ENCODE peak calls at places on chromosomes 6 and 20, in seven cellular contexts. Q is Peyer's patch, I is neural progenitor cell, N is adrenal gland, O is tibial artery, U is prostate gland, A is tibial nerve. P is an unnamed sample. For H3K4me1, the result is how much of the 10 kb centered on the place peaks cover.

GRCh38 chr6:89836637-89837222 is 7.0 kb downstream of the CASP8AP2 start:
- DNase-seq in Q (peak), U (no peak), N (no peak), A (no peak), O (no peak), I (no peak), P (no peak)

GRCh38 chr20:10047427-10047826 is 12.6 kb downstream of the ANKEF1 start:
- DNase-seq in U (no peak), I (peak), O (no peak), Q (no peak), N (no peak), A (no peak), P (no peak)

GRCh38 chr6:35176625-35177024 is 35.5 kb upstream of the TCP11 start:
- DNase-seq in O (no peak), Q (no peak), A (no peak), I (no peak), U (no peak), N (no peak), P (no peak)

GRCh38 chr20:51388227-51388626 is 154.3 kb downstream of the NFATC2 start:
- DNase-seq in N (no peak), U (no peak), Q (no peak), A (no peak), O (no peak), I (no peak), P (peak)

GRCh38 chr6:134240664-134241431 is 77.1 kb downstream of the SGK1 start:
- DNase-seq in U (peak), Q (peak), N (peak), I (no peak), O (peak), A (peak), P (peak)

GRCh38 chr6:74873911-74874310 is 331.9 kb downstream of the COL12A1 start:
- DNase-seq in Q (no peak), U (no peak), N (no peak), O (no peak), A (no peak), I (no peak), P (no peak)

GRCh38 chr6:30814137-30815084 is 69.9 kb upstream of the DDR1 start:
- DNase-seq in O (peak), A (no peak), Q (peak), N (peak), I (no peak), U (no peak), P (peak)

GRCh38 chr6:71228461-71229041 is 60.1 kb upstream of the OGFRL1 start:
- DNase-seq in U (no peak), A (no peak), O (no peak), I (no peak), N (no peak), Q (no peak), P (peak)

GRCh38 chr6:47729019-47729418 is 30.6 kb downstream of the ADGRF4 start:
- DNase-seq in O (no peak), Q (no peak), N (no peak), I (no peak), U (no peak), A (no peak), P (peak)

GRCh38 chr6:90068264-90068663 is 174.0 kb downstream of the GJA10 start:
- DNase-seq in A (no peak), Q (no peak), U (no peak), I (no peak), N (no peak), O (no peak), P (no peak)

GRCh38 chr6:27126815-27127537 is 120.5 kb upstream of the PRSS16 start:
- DNase-seq in N (peak), A (peak), I (peak), O (peak), U (peak), Q (peak), P (peak)

GRCh38 chr20:7031222-7031621 is 263.7 kb downstream of the BMP2 start:
- DNase-seq in A (no peak), N (no peak), I (peak), Q (no peak), U (no peak), O (no peak), P (no peak)

GRCh38 chr20:18849131-18849530 is 35.5 kb downstream of the SCP2D1 start:
- DNase-seq in N (no peak), U (no peak), O (no peak), Q (no peak), I (peak), A (no peak), P (no peak)

GRCh38 chr6:146984251-146984924 is 219.8 kb upstream of the STXBP5 start:
- DNase-seq in I (no peak), A (no peak), N (no peak), Q (no peak), U (no peak), O (no peak), P (no peak)

GRCh38 chr6:148082721-148083120 is 259.9 kb upstream of the SASH1 start:
- DNase-seq in I (no peak), O (no peak), U (no peak), Q (no peak), A (no peak), N (no peak), P (no peak)

GRCh38 chr20:59805786-59806577 is 127.5 kb downstream of the SYCP2 start:
- DNase-seq in U (no peak), O (no peak), Q (no peak), A (peak), N (peak), I (no peak), P (no peak)

GRCh38 chr20:20549699-20550098 is 162.7 kb downstream of the RALGAPA2 start:
- DNase-seq in U (no peak), Q (no peak), N (no peak), O (no peak), A (no peak), I (no peak), P (peak)

GRCh38 chr6:144007779-144008500 is at the start of gene PLAGL1:
- DNase-seq in N (peak), I (peak), Q (peak), A (peak), O (peak), U (peak), P (peak)

GRCh38 chr20:45611054-45611453 is 18.5 kb upstream of the WFDC10A start:
- DNase-seq in A (no peak), N (no peak), O (no peak), Q (no peak), U (no peak), I (no peak), P (peak)

GRCh38 chr6:159077123-159077522 is 32.3 kb upstream of the TAGAP start:
- DNase-seq in N (peak), A (no peak), O (no peak), U (no peak), I (no peak), Q (no peak), P (no peak)

GRCh38 chr6:163408352-163408991 is 6.0 kb upstream of the QKI start:
- DNase-seq in O (no peak), Q (no peak), A (no peak), N (no peak), U (no peak), I (no peak), P (no peak)

GRCh38 chr6:67663105-67663895 is 971.8 kb upstream of the ADGRB3 start:
- DNase-seq in I (no peak), Q (no peak), N (no peak), U (no peak), O (no peak), A (no peak), P (no peak)

GRCh38 chr20:59010995-59011873 is 4.2 kb upstream of the CTSZ start:
- DNase-seq in I (peak), N (peak), A (no peak), U (peak), O (peak), Q (peak), P (peak)

GRCh38 chr20:25000268-25000801 is 7.8 kb upstream of the APMAP start:
- DNase-seq in U (peak), Q (peak), I (no peak), N (peak), O (peak), A (peak), P (peak)

GRCh38 chr20:36988494-36988966 is 37.0 kb upstream of the SAMHD1 start:
- DNase-seq in O (no peak), N (no peak), A (no peak), Q (no peak), U (no peak), I (no peak), P (peak)

GRCh38 chr6:17469006-17469972 is 75.9 kb downstream of the CAP2 start:
- DNase-seq in Q (no peak), I (no peak), U (no peak), N (no peak), A (no peak), O (no peak), P (no peak)

GRCh38 chr6:105628156-105628860 is 225.4 kb upstream of the PREP start:
- DNase-seq in O (no peak), U (no peak), N (no peak), Q (no peak), I (no peak), A (no peak), P (no peak)

GRCh38 chr6:88402909-88403308 is 236.8 kb upstream of the CNR1 start:
- DNase-seq in U (no peak), I (no peak), N (no peak), O (no peak), Q (no peak), A (no peak), P (no peak)

GRCh38 chr6:20404641-20405032 is 3.0 kb downstream of the E2F3 start:
- DNase-seq in U (no peak), O (no peak), I (peak), N (peak), Q (peak), A (no peak), P (peak)

GRCh38 chr20:41140226-41141133 is 3.1 kb downstream of the PLCG1 start:
- DNase-seq in A (no peak), Q (no peak), I (no peak), U (no peak), O (no peak), N (no peak), P (no peak)

GRCh38 chr20:19137641-19138040 is 74.8 kb upstream of the SLC24A3 start:
- DNase-seq in I (no peak), O (no peak), N (no peak), U (no peak), Q (no peak), A (no peak), P (no peak)

GRCh38 chr20:61558726-61559125 is 306.7 kb downstream of the CDH4 start:
- DNase-seq in N (no peak), U (no peak), A (no peak), Q (no peak), O (no peak), I (peak), P (peak)

GRCh38 chr20:40265872-40266533 is 423.0 kb downstream of the MAFB start:
- DNase-seq in O (no peak), U (peak), Q (peak), N (peak), I (peak), A (no peak), P (no peak)

GRCh38 chr6:44629636-44630035 is 242.1 kb downstream of the CDC5L start:
- DNase-seq in A (no peak), N (no peak), Q (no peak), O (no peak), I (no peak), U (no peak), P (no peak)

DNA sequence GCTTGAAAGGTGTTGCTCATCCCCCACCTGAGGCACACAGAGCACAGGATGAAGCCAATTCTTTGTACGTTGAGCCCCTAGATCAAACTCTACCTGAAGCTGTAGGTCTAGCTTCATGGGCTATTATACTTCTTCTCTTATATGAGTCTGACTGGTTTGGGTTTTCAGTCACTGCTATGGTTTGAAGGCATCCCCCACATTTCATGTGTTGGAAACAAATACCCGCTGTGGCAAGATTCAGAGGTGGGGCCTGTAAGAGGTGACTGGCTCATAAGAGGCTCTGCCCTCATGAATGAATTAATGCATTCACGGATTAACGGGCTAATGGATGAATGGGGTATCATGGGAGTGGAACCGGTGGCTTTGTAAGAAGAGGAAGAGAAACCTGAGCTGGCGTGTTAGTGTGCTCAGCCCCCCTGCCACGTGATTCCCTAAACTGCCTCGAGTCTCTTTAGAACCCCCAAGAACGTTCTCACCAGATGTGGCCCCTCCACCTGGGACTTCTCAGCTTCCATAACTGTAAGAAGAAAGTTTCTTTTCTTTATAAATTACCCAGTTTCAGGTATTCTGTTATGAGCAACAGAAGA is 39.2 kb downstream of the PREX1 start:
- DNase-seq in O (no peak), U (no peak), I (no peak), N (no peak), A (no peak), Q (peak), P (no peak)
- H3K27ac ChIP-seq in O (no peak), U (peak), I (no peak), N (no peak), A (peak), Q (peak), P (no peak)

DNA sequence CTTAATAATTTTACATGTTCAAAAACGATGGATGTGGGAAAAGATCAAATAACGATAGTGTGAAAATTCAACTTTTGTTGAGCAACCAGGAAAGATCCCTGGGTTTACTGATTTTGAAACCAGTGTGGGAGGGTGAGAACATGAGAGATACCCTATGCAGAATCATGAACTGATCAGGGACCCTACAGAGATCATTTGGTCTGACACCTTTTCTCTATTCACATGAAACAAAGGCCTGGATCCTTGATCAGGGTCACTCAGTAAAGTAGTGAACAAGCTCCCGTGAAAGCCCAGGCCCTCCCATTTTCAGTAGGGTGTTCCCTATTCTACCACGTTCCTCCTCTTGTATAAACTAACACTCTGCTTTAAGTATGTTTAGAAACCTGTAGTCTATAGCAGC is 60.5 kb upstream of the DUSP22 start:
- DNase-seq in A (no peak), O (no peak), U (no peak), N (no peak), I (no peak), Q (no peak), P (no peak)
- H3K4me1 ChIP-seq in A (under half), O (under half), U (under half), N (under half), I (under half), Q (under half), P (under half)

DNA sequence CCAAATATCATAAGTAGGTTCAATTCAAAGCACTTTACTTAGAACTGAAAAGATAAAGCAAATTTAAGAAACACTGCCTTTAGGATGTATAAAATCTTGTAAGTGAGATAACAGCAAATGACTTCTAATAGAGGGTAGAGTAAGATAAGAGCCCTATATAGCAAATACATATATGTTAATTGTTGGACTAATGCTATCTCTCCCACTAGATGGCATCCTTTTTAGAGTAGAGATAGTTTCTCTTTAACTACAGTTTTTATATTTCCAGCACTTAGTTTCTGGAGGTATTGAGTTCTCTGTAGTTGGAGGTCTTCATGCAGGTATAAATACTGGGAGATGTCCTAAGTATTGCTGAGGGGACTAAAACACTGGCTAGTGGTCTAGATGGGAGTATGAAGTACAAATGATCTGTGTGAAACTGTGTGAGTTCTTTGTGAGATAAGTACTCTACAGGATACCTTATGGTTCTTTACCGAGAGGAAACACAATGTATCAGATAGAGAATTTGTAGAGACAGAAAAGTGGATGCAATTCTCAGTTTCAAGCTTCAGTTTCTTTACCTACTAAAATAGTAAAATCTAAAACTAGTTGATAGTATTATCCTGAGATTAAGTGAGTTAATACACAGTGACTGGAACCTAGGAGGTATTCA is 399.3 kb downstream of the KHDRBS2 start:
- DNase-seq in O (no peak), A (no peak), I (no peak), Q (no peak), N (no peak), U (no peak), P (no peak)
- TF ChIP-seq CTCF in O (no peak), A (no peak), I (peak), Q (no peak), N (no peak), U (no peak), P (peak)

DNA sequence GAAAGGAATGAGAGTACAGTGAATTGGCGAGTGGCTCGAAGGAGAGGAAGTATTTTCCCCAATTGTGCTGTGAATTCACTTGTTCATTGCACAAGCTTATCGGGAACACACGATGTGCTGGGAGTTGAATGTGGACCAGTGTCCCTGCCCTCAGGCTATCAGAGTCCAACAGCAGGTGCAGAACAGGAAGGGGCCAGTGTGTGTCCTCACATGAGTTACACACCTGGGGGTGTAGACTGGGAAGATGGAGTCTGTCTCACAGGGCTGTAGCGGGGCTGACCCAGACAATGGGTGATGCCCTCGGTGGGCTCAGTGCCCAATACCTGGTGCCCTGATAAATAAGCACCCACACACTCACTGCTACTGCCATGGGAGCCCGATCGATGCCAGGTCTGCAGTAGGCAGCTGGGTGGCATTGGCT is 14.4 kb downstream of the DUSP22 start:
- DNase-seq in A (no peak), O (no peak), I (no peak), U (no peak), N (no peak), Q (peak), P (no peak)
- H3K27ac ChIP-seq in A (no peak), O (no peak), I (no peak), U (no peak), N (no peak), Q (no peak), P (no peak)

DNA sequence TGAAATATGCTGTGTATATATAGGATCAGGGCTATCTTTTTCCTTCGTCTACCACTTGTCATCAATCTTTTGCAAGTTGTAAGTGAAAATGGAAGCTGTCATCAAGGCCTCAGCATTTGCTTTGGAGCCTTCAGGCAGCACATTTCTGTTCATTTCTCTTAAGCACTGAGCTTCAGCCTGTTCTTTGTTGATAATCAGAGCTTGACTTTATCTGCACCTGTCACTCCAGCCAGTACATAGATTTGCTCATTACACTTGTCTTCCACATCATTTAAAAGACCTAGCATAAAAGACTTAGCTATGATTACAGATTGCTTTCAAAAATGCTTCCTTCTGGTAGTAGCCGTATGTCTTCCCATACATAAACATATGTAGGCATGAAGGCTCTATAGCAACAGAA is 189.8 kb upstream of the GRIK2 start:
- DNase-seq in U (no peak), I (no peak), Q (no peak), O (no peak), A (no peak), N (no peak), P (no peak)
- H3K4me1 ChIP-seq in U (under half), I (under half), Q (under half), O (under half), A (under half), N (under half), P (under half)

GRCh38 chr6:13328875-13329183 is 492 bp upstream of the TBC1D7 start:
- DNase-seq in N (no peak), O (no peak), I (no peak), Q (no peak), U (no peak), A (no peak), P (no peak)

GRCh38 chr6:13328076-13328874 is at the start of gene TBC1D7:
- DNase-seq in O (peak), Q (peak), U (peak), I (peak), A (peak), N (peak), P (peak)

GRCh38 chr6:13331516-13332348 is 3.4 kb upstream of the TBC1D7 start:
- DNase-seq in I (no peak), A (no peak), N (no peak), Q (no peak), U (peak), O (no peak), P (no peak)

GRCh38 chr6:13332349-13332706 is 4.0 kb upstream of the TBC1D7 start:
- DNase-seq in N (no peak), A (no peak), U (peak), O (no peak), Q (no peak), I (no peak), P (no peak)

DNA sequence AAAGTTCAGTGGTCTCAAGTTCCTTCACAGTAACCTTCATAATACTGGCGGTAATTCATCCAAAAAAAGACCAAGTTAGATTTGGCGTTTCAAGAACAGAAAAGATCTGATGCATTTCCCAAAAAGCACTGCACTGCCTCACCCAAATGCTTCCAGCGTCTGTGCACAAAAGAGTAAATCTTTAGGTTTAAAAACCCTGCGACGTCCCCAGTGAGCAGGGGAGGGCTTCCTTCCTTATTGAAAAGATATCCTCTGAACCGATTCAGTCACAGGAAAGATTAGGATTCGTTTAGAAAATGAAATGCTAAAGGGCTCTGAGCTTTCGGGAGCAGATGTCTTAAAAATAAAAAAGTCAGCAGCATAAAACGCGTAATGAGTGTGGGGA is 654 bp downstream of the TBC1D7 start:
- DNase-seq in N (no peak), O (no peak), Q (no peak), I (peak), A (no peak), U (no peak), P (no peak)
- TF ChIP-seq CTCF in N (no peak), O (no peak), Q (no peak), I (no peak), A (no peak), U (no peak), P (no peak)